ENCODE peak calls at places on chromosomes 16 and 17, in nine cellular contexts. O, J, K, R, S, E, L, B and T are unnamed samples.
A peak's percentile ranks its signal among the peaks of the same experiment; 100 is the strongest.

GRCh38 chr16:11315499-11315898 is 29.8 kb upstream of the RMI2 start:
- DNase-seq in E (peak; percentile 100), K (no peak), B (no peak), L (no peak), S (no peak), J (no peak), O (no peak), R (no peak), T (no peak)

GRCh38 chr17:29847527-29847931 is 82.5 kb downstream of the SSH2 start:
- DNase-seq in K (no peak), B (no peak), E (peak; percentile 38), R (no peak), O (peak; percentile 18), S (no peak), L (no peak), J (no peak), T (no peak)

GRCh38 chr16:15874745-15875314 is 13.6 kb downstream of the CEP20 start:
- DNase-seq in J (peak; percentile 80), S (peak; percentile 60), E (peak; percentile 87), O (peak; percentile 42), R (peak; percentile 61), B (peak; percentile 71), L (peak; percentile 70), K (no peak), T (no peak)

GRCh38 chr17:7477392-7478275 is 1.8 kb downstream of the ZBTB4 start:
- DNase-seq in S (peak; percentile 54), B (no peak), J (no peak), R (no peak), L (peak; percentile 31), E (peak; percentile 24), O (peak; percentile 32), K (no peak), T (no peak)

GRCh38 chr17:9241371-9241712 is 220.0 kb downstream of the NTN1 start:
- DNase-seq in B (no peak), L (no peak), E (no peak), J (no peak), R (no peak), K (no peak), S (peak; percentile 68), O (no peak), T (no peak)

GRCh38 chr17:3385869-3386816 is at the start of gene OR3A2:
- DNase-seq in L (no peak), K (no peak), O (no peak), E (peak; percentile 69), R (no peak), S (no peak), J (no peak), B (no peak), T (no peak)

GRCh38 chr16:56244612-56245011 is 53.3 kb downstream of the GNAO1 start:
- DNase-seq in L (no peak), S (no peak), J (no peak), E (no peak), R (no peak), K (no peak), O (no peak), B (no peak), T (no peak)

GRCh38 chr16:30054451-30054850 is 11.1 kb upstream of the ALDOA start:
- DNase-seq in S (no peak), L (no peak), B (no peak), R (no peak), K (no peak), O (no peak), E (no peak), J (no peak), T (no peak)

GRCh38 chr16:14562691-14563491 is 67.2 kb downstream of the PARN start:
- DNase-seq in B (no peak), J (peak; percentile 53), L (peak; percentile 99), S (no peak), K (no peak), R (no peak), E (peak; percentile 15), O (no peak), T (no peak)

GRCh38 chr16:14565688-14566025 is 64.4 kb downstream of the PARN start:
- DNase-seq in L (no peak), B (no peak), R (no peak), S (no peak), K (no peak), E (no peak), J (no peak), O (no peak), T (no peak)

GRCh38 chr16:14564323-14564722 is 65.7 kb downstream of the PARN start:
- DNase-seq in L (peak; percentile 45), E (peak; percentile 8), O (no peak), K (no peak), J (no peak), B (no peak), R (no peak), S (no peak), T (no peak)

GRCh38 chr16:14566599-14566998 is 63.5 kb downstream of the PARN start:
- DNase-seq in R (no peak), L (no peak), J (no peak), K (no peak), B (no peak), S (no peak), O (no peak), E (no peak), T (no peak)

GRCh38 chr16:14564881-14565687 is 65.0 kb downstream of the PARN start:
- DNase-seq in R (no peak), O (no peak), S (no peak), B (no peak), E (no peak), J (no peak), L (peak; percentile 34), K (no peak), T (no peak)
- TF ChIP-seq REST in R (no peak), O (no peak), S (no peak), B (no peak), E (no peak), J (no peak), L (no peak), K (no peak), T (no peak)

GRCh38 chr17:42682400-42683384 is at the start of gene CNTNAP1:
- DNase-seq in B (no peak), J (peak; percentile 77), O (no peak), L (peak; percentile 45), K (no peak), R (no peak), S (peak; percentile 90), E (peak; percentile 83), T (no peak)

GRCh38 chr17:42684033-42684625 is 1.8 kb downstream of the CNTNAP1 start:
- DNase-seq in O (no peak), E (no peak), J (no peak), L (no peak), B (no peak), S (peak; percentile 9), R (no peak), K (no peak), T (no peak)

GRCh38 chr17:42684929-42685556 is 2.7 kb downstream of the CNTNAP1 start:
- DNase-seq in B (no peak), K (no peak), S (peak; percentile 9), L (no peak), R (no peak), J (no peak), O (no peak), E (no peak), T (no peak)

GRCh38 chr17:42681976-42682375 is 333 bp upstream of the CCR10 start:
- DNase-seq in E (no peak), L (no peak), B (no peak), R (no peak), S (no peak), J (no peak), O (no peak), K (no peak), T (no peak)

DNA sequence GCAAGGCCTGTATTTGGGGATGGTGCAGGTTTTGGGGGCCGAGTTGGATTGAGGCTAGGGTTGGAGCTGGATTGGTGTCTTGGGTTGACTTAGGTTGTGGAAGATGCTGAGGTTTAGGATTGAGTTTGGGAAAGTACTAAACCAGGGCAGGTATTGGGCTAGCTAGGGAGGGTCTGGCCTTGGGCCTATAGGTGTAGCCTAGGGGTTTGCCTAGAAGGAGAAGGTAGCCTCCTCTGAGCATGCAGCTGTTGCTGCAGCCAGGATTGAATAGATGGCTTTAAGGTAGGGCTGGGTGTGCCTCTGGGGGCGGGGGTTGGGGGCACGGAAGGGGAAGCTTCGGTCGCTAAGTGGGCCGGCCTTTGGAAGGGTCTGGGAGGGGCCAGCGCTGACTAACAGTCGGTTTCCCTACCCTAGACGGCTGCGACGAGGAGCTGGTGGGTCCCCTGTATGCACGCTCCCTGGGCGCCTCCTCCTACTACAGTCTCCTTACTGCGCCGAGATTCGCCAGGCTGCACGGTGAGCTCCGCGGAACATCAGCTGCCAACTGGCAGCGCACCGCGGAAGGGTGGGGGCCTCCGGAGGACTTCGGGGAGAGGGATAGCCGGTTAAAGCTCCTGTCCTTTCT is 1.2 kb downstream of the CNTNAP1 start:
- DNase-seq in R (no peak), K (no peak), B (no peak), J (no peak), O (no peak), L (no peak), E (peak; percentile 77), S (peak; percentile 23), T (no peak)
- TF ChIP-seq REST in R (no peak), K (no peak), B (no peak), J (no peak), O (no peak), L (no peak), E (no peak), S (no peak), T (no peak)

DNA sequence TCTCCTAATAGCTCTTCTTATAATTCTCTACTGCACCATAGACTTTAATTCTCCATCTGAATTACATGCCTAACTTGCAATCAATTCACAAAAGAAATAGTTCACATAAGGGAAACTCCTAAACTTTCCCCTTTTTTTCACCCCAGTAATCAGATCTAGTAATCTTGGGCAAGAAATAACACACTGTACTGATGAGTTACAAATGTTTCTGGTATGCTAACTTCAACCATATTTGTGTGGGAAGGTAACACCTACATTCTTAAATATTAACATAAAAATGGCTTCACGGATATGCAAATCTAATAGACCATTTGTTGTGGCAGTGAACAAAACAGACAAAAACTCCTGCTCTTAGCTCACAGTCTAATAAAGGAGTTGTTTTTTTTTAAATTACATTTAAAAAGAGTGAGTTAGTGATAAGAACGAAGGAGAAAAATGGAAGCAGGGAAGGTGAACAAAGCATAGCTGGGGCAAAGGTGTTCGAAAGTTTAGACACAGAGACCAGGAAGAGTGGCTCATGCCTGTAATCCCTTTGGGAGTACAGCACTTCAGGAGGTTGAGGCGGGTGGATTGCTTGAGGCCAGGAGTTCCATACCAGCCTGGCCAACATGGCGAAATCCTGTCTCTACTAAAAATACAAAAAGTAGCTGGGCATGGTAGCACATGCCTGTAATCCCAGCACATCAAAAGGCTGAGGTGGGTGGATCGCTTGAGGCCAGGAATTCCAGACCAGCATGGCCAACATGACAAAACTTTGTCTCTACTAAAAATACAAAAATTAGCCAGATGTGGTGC is 34.8 kb downstream of the CMTM3 start:
- DNase-seq in B (no peak), S (no peak), O (no peak), L (no peak), R (no peak), E (no peak), K (no peak), J (no peak), T (no peak)
- TF ChIP-seq REST in B (no peak), S (no peak), O (no peak), L (no peak), R (no peak), E (no peak), K (no peak), J (no peak), T (no peak)

DNA sequence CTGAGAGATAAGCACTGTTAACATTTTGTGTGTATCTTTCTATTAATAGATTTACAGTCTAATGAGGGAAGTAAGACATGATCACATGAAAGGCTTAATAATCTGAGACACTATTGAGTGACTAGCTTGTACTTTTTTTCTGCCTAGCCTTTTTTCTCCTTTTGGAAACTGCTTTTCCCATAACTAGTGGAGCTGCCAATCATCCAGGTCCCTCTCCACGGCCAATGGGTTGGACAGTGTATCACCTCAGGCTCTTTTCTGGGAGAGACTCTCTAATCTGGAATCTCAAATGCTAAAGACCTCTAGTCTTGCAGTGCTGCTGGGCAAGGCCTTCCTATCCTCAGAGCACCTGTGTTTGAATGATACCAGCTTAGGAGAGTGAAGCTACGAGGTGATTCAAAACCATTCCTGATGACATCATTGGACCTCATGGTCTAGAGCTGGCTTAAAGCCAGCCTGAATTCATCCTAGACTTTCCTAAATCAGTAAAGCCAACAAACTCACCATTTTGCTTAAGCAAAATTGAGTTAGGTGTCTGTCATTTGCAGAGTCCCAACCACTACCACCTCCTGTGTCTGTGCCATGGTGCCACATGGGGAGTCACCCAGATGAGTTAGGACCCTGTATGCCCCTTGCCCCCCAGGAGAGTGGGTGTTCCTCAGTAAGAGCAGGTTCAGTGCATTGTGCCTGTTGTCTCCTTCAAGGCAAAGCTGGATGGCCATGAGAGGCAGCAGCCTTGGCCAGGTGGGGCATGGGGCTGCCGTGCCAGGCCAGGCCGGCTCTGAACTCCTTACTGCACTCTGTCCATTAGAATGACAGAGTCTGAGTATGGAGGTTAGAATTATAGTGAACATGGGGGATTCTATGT is 62.9 kb downstream of the SPECC1 start:
- DNase-seq in S (no peak), K (no peak), J (no peak), E (no peak), O (no peak), R (no peak), L (no peak), B (no peak), T (no peak)
- TF ChIP-seq REST in S (no peak), K (no peak), J (no peak), E (no peak), O (no peak), R (no peak), L (no peak), B (no peak), T (no peak)